ENCODE peak calls at places on chromosomes 3 and 15, in five cellular contexts. T, K, C, B and E are unnamed samples.

GRCh38 chr3:8970971-8971589 is 7.8 kb upstream of the RAD18 start:
- DNase-seq in T (no peak), C (peak), K (peak), B (peak), E (no peak)

GRCh38 chr3:187361835-187362234 is 6.3 kb upstream of the RTP4 start:
- DNase-seq in C (no peak), K (peak), T (no peak), B (no peak), E (no peak)

GRCh38 chr15:99476413-99477222 is 89.2 kb upstream of the MEF2A start:
- DNase-seq in C (peak), K (no peak), T (peak), B (no peak), E (peak)

GRCh38 chr3:184765730-184766074 is 46.3 kb upstream of the VPS8 start:
- DNase-seq in C (peak), T (peak), B (no peak), K (no peak), E (peak)

GRCh38 chr15:72057548-72058091 is 60.3 kb downstream of the MYO9A start:
- DNase-seq in C (peak), B (no peak), T (no peak), K (no peak), E (no peak)

GRCh38 chr3:46566040-46566631 is at the start of gene LRRC2:
- DNase-seq in B (no peak), K (peak), T (peak), C (no peak), E (no peak)

GRCh38 chr3:20141841-20142240 is 44.2 kb downstream of the SGO1 start:
- DNase-seq in T (no peak), B (no peak), K (peak), C (peak), E (no peak)

GRCh38 chr15:92545996-92546395 is 109.6 kb downstream of the FAM174B start:
- DNase-seq in B (no peak), T (no peak), K (no peak), C (no peak), E (no peak)

GRCh38 chr3:155420869-155421486 is 127.5 kb upstream of the STRIT1 start:
- DNase-seq in T (no peak), C (no peak), B (no peak), K (peak), E (no peak)

GRCh38 chr15:96325579-96326331 is 4.7 kb upstream of the NR2F2 start:
- DNase-seq in C (no peak), B (no peak), T (no peak), K (no peak), E (no peak)